ENCODE peak calls at places on chromosomes 2 and 18, in nine cellular contexts. Z is astrocyte; N is NCI-H1105; Q is choroid plexus epithelial cell; C is activated T-cell treated with anti-CD3 and anti-CD28 coated beads, Interleukin-2, amount 50 U/mL, for 1 hour; G is HCT116; E is NCI-H1092; S is T follicular helper cell; J is iris pigment epithelial cell. I is an unnamed sample.
A peak's percentile ranks its signal among the peaks of the same experiment; 100 is the strongest.

GRCh38 chr2:177543007-177543760 is 150.6 kb downstream of the AGPS start:
- DNase-seq in Z (peak; percentile 87), N (no peak), Q (peak; percentile 90), C (no peak), G (no peak), E (no peak), S (no peak), J (peak; percentile 79), I (peak; percentile 91)

GRCh38 chr18:28606686-28607085 is 429.8 kb upstream of the CDH2 start:
- DNase-seq in Z (no peak), N (no peak), Q (peak; percentile 33), C (no peak), G (no peak), E (no peak), S (no peak), J (no peak), I (no peak)

GRCh38 chr2:156908825-156909224 is 348.7 kb upstream of the GALNT5 start:
- DNase-seq in Z (peak; percentile 84), N (no peak), Q (peak; percentile 82), C (no peak), G (no peak), E (no peak), S (no peak), J (peak; percentile 88), I (peak; percentile 50)

GRCh38 chr2:69119104-69119503 is 106.1 kb downstream of the ANTXR1 start:
- DNase-seq in Z (no peak), N (no peak), Q (no peak), C (no peak), G (no peak), E (no peak), S (no peak), J (no peak), I (no peak)

GRCh38 chr2:150601280-150602038 is 114.0 kb upstream of the RND3 start:
- DNase-seq in Z (peak; percentile 81), N (no peak), Q (peak; percentile 57), C (no peak), G (no peak), E (no peak), S (no peak), J (peak; percentile 43), I (peak; percentile 51)

GRCh38 chr2:3488768-3489448 is 30.4 kb downstream of the ADI1 start:
- DNase-seq in Z (no peak), N (no peak), Q (no peak), C (no peak), G (no peak), E (no peak), S (no peak), J (no peak), I (no peak)

GRCh38 chr2:143802242-143802641 is 673.0 kb downstream of the ARHGAP15 start:
- DNase-seq in Z (peak; percentile 60), N (no peak), Q (peak; percentile 38), C (no peak), G (no peak), E (no peak), S (no peak), J (peak; percentile 88), I (peak; percentile 32)

GRCh38 chr2:182980115-182980514 is 58.1 kb downstream of the NCKAP1 start:
- DNase-seq in Z (peak; percentile 18), N (peak; percentile 18), Q (peak; percentile 67), C (no peak), G (peak; percentile 16), E (peak; percentile 1), S (no peak), J (peak; percentile 50), I (no peak)

GRCh38 chr2:37786153-37786809 is 114.8 kb upstream of the CDC42EP3 start:
- DNase-seq in Z (no peak), N (no peak), Q (no peak), C (no peak), G (no peak), E (no peak), S (no peak), J (no peak), I (no peak)

GRCh38 chr18:74980669-74981068 is 228.3 kb downstream of the PTGR3 start:
- DNase-seq in Z (no peak), N (no peak), Q (no peak), C (no peak), G (no peak), E (no peak), S (no peak), J (no peak), I (no peak)

GRCh38 chr2:72144746-72145657 is 2.7 kb downstream of the CYP26B1 start:
- DNase-seq in Z (no peak), N (peak; percentile 50), Q (no peak), C (no peak), G (peak; percentile 58), E (no peak), S (no peak), J (peak; percentile 23), I (no peak)

GRCh38 chr2:178205853-178206516 is 11.7 kb downstream of the OSBPL6 start:
- DNase-seq in Z (peak; percentile 86), N (no peak), Q (peak; percentile 53), C (no peak), G (no peak), E (no peak), S (no peak), J (peak; percentile 75), I (peak; percentile 65)

GRCh38 chr2:240439698-240440151 is 4.3 kb downstream of the GPC1 start:
- DNase-seq in Z (no peak), N (no peak), Q (no peak), C (no peak), G (no peak), E (no peak), S (no peak), J (no peak), I (no peak)

GRCh38 chr2:101704816-101705565 is 7.5 kb downstream of the MAP4K4 start:
- DNase-seq in Z (peak; percentile 27), N (no peak), Q (peak; percentile 48), C (no peak), G (no peak), E (no peak), S (no peak), J (peak; percentile 46), I (no peak)

GRCh38 chr2:132597831-132598230 is 72.2 kb downstream of the LYPD1 start:
- DNase-seq in Z (no peak), N (no peak), Q (no peak), C (no peak), G (no peak), E (no peak), S (no peak), J (no peak), I (no peak)

GRCh38 chr2:11508279-11508678 is 25.6 kb upstream of the GREB1 start:
- DNase-seq in Z (no peak), N (no peak), Q (no peak), C (no peak), G (no peak), E (no peak), S (no peak), J (peak; percentile 36), I (no peak)

GRCh38 chr2:31038385-31038784 is 99.9 kb downstream of the GALNT14 start:
- DNase-seq in Z (no peak), N (no peak), Q (no peak), C (no peak), G (no peak), E (no peak), S (no peak), J (no peak), I (no peak)

GRCh38 chr2:3324404-3325281 is 53.0 kb downstream of the EIPR1 start:
- DNase-seq in Z (no peak), N (no peak), Q (no peak), C (no peak), G (no peak), E (no peak), S (no peak), J (no peak), I (no peak)

GRCh38 chr2:205892141-205893064 is 193.6 kb downstream of the INO80D start:
- DNase-seq in Z (peak; percentile 68), N (peak; percentile 85), Q (peak; percentile 73), C (no peak), G (no peak), E (peak; percentile 83), S (no peak), J (peak; percentile 77), I (no peak)

GRCh38 chr2:30398488-30398887 is 48.6 kb upstream of the LCLAT1 start:
- DNase-seq in Z (no peak), N (no peak), Q (no peak), C (no peak), G (no peak), E (no peak), S (no peak), J (peak; percentile 43), I (no peak)

GRCh38 chr2:132621131-132621875 is 48.7 kb downstream of the LYPD1 start:
- DNase-seq in Z (no peak), N (peak; percentile 40), Q (no peak), C (no peak), G (no peak), E (peak; percentile 63), S (no peak), J (no peak), I (no peak)